ENCODE peak calls at places on chromosomes 3 and 15, in eight cellular contexts. U, V, Z, Q, A, C, Y and X are unnamed samples.

GRCh38 chr3:73516656-73517055 is 108.1 kb downstream of the PDZRN3 start:
- DNase-seq in U (no peak), V (no peak), Z (no peak), Q (no peak), A (no peak), C (no peak), Y (no peak), X (no peak)

GRCh38 chr3:136734382-136735070 is 17.7 kb downstream of the STAG1 start:
- DNase-seq in U (peak; percentile 28), V (no peak), Z (no peak), Q (no peak), A (no peak), C (no peak), Y (no peak), X (no peak)

GRCh38 chr3:48425281-48425812 is 4.5 kb downstream of the PLXNB1 start:
- DNase-seq in U (no peak), V (no peak), Z (no peak), Q (peak; percentile 75), A (no peak), C (no peak), Y (no peak), X (no peak)

GRCh38 chr15:62439543-62440016 is 274.5 kb upstream of the C2CD4B start:
- DNase-seq in U (no peak), V (no peak), Z (no peak), Q (no peak), A (no peak), C (no peak), Y (no peak), X (no peak)

GRCh38 chr3:9669720-9670432 is 20.6 kb downstream of the MTMR14 start:
- DNase-seq in U (no peak), V (no peak), Z (no peak), Q (no peak), A (no peak), C (no peak), Y (no peak), X (no peak)

GRCh38 chr15:97683816-97684215 is 276.7 kb upstream of the ARRDC4 start:
- DNase-seq in U (no peak), V (no peak), Z (no peak), Q (no peak), A (no peak), C (no peak), Y (no peak), X (no peak)

GRCh38 chr3:157305392-157305791 is 131.3 kb upstream of the PTX3 start:
- DNase-seq in U (no peak), V (no peak), Z (no peak), Q (no peak), A (no peak), C (no peak), Y (no peak), X (no peak)

GRCh38 chr15:35349916-35350315 is 196.0 kb downstream of the DPH6 start:
- DNase-seq in U (no peak), V (no peak), Z (no peak), Q (no peak), A (no peak), C (no peak), Y (peak; percentile 57), X (no peak)

GRCh38 chr3:126039870-126040269 is 44.1 kb downstream of the SLC41A3 start:
- DNase-seq in U (no peak), V (no peak), Z (no peak), Q (no peak), A (no peak), C (no peak), Y (no peak), X (no peak)

GRCh38 chr3:41369838-41370237 is 170.5 kb downstream of the CTNNB1 start:
- DNase-seq in U (no peak), V (no peak), Z (no peak), Q (no peak), A (no peak), C (no peak), Y (no peak), X (no peak)

GRCh38 chr3:188749010-188749617 is 422.7 kb upstream of the TPRG1 start:
- DNase-seq in U (peak; percentile 14), V (peak; percentile 57), Z (peak; percentile 39), Q (no peak), A (peak; percentile 13), C (no peak), Y (peak; percentile 59), X (peak; percentile 15)

GRCh38 chr3:112333002-112333385 is at the start of gene CD200:
- DNase-seq in U (peak; percentile 55), V (peak; percentile 52), Z (peak; percentile 34), Q (peak; percentile 76), A (peak; percentile 59), C (no peak), Y (peak; percentile 20), X (peak; percentile 32)

GRCh38 chr3:45100998-45101407 is 45.2 kb downstream of the CDCP1 start:
- DNase-seq in U (no peak), V (no peak), Z (no peak), Q (no peak), A (no peak), C (no peak), Y (peak; percentile 46), X (peak; percentile 9)

GRCh38 chr15:33808720-33809119 is 159.6 kb upstream of the CHRM5 start:
- DNase-seq in U (no peak), V (no peak), Z (no peak), Q (no peak), A (no peak), C (no peak), Y (no peak), X (no peak)

GRCh38 chr15:62362608-62363007 is 197.5 kb upstream of the C2CD4B start:
- DNase-seq in U (no peak), V (no peak), Z (no peak), Q (no peak), A (no peak), C (no peak), Y (peak; percentile 16), X (no peak)

GRCh38 chr3:188214442-188214841 is 60.5 kb downstream of the LPP start:
- DNase-seq in U (no peak), V (no peak), Z (no peak), Q (no peak), A (no peak), C (no peak), Y (no peak), X (peak; percentile 36)

GRCh38 chr15:42371125-42371524 is 11.8 kb downstream of the CAPN3 start:
- DNase-seq in U (no peak), V (no peak), Z (no peak), Q (no peak), A (no peak), C (no peak), Y (no peak), X (no peak)

GRCh38 chr3:107368999-107369398 is 8.2 kb upstream of the CCDC54 start:
- DNase-seq in U (no peak), V (no peak), Z (no peak), Q (no peak), A (no peak), C (no peak), Y (no peak), X (no peak)

GRCh38 chr3:12691733-12692132 is 27.8 kb upstream of the RAF1 start:
- DNase-seq in U (no peak), V (no peak), Z (no peak), Q (no peak), A (no peak), C (no peak), Y (no peak), X (no peak)

GRCh38 chr3:16536996-16537395 is 23.5 kb upstream of the RFTN1 start:
- DNase-seq in U (no peak), V (no peak), Z (no peak), Q (no peak), A (no peak), C (no peak), Y (no peak), X (no peak)